ENCODE peak calls at places on chromosomes 12 and 14, in four cellular contexts. K is mesendoderm; C is AG20443; U is activated CD4-positive, CD25-positive, alpha-beta regulatory T cell. P is an unnamed sample.

GRCh38 chr12:128829870-128830504 is 6.2 kb upstream of the SLC15A4 start:
- DNase-seq in K (no peak), C (no peak), U (no peak), P (peak; percentile 99)

GRCh38 chr12:2963760-2964292 is 4.6 kb downstream of the TEAD4 start:
- DNase-seq in K (peak; percentile 91), C (no peak), U (no peak), P (no peak)

GRCh38 chr14:104317500-104317805 is 179.1 kb downstream of the KIF26A start:
- DNase-seq in K (no peak), C (no peak), U (no peak), P (no peak)

GRCh38 chr12:124456652-124457152 is 110.7 kb downstream of the NCOR2 start:
- DNase-seq in K (no peak), C (no peak), U (peak; percentile 37), P (no peak)

GRCh38 chr12:122841544-122842321 is 6.5 kb downstream of the HIP1R start:
- DNase-seq in K (peak; percentile 62), C (peak; percentile 85), U (no peak), P (no peak)

GRCh38 chr14:103733651-103734050 is 18.0 kb downstream of the ZFYVE21 start:
- DNase-seq in K (no peak), C (no peak), U (no peak), P (no peak)

GRCh38 chr14:89669209-89669608 is 252.2 kb upstream of the FOXN3 start:
- DNase-seq in K (no peak), C (no peak), U (no peak), P (peak; percentile 89)

GRCh38 chr12:3752741-3753486 is at the start of gene CRACR2A:
- DNase-seq in K (peak; percentile 89), C (peak; percentile 92), U (peak; percentile 84), P (peak; percentile 69)

GRCh38 chr12:115491851-115492250 is 785.6 kb downstream of the MED13L start:
- DNase-seq in K (no peak), C (no peak), U (no peak), P (no peak)

GRCh38 chr12:62683724-62684501 is 217.3 kb downstream of the MON2 start:
- DNase-seq in K (peak; percentile 36), C (peak; percentile 86), U (no peak), P (no peak)

GRCh38 chr12:63844391-63845341 is at the start of gene SRGAP1:
- DNase-seq in K (peak; percentile 65), C (peak; percentile 57), U (no peak), P (no peak)

GRCh38 chr12:104741072-104741471 is 217.0 kb downstream of the SLC41A2 start:
- DNase-seq in K (no peak), C (no peak), U (no peak), P (no peak)

GRCh38 chr12:45231515-45232145 is 15.7 kb downstream of the ANO6 start:
- DNase-seq in K (no peak), C (peak; percentile 18), U (no peak), P (no peak)

GRCh38 chr12:123106640-123107359 is 44.1 kb downstream of the PITPNM2 start:
- DNase-seq in K (peak; percentile 80), C (no peak), U (peak; percentile 56), P (peak; percentile 83)

GRCh38 chr14:103023881-103024473 is 33.4 kb downstream of the CDC42BPB start:
- DNase-seq in K (peak; percentile 25), C (peak; percentile 55), U (no peak), P (no peak)

GRCh38 chr14:56124296-56124695 is 6.1 kb downstream of the PELI2 start:
- DNase-seq in K (no peak), C (peak; percentile 25), U (no peak), P (no peak)

GRCh38 chr14:74501135-74501614 is 7.6 kb downstream of the ISCA2 start:
- DNase-seq in K (peak; percentile 93), C (peak; percentile 69), U (no peak), P (no peak)

GRCh38 chr12:54749191-54749818 is 101.1 kb upstream of the DCD start:
- DNase-seq in K (peak; percentile 47), C (peak; percentile 66), U (peak; percentile 6), P (peak; percentile 62)

GRCh38 chr12:105051981-105052380 is 32.3 kb downstream of the ALDH1L2 start:
- DNase-seq in K (no peak), C (no peak), U (no peak), P (no peak)

GRCh38 chr14:89141862-89142261 is 275.2 kb downstream of the FOXN3 start:
- DNase-seq in K (no peak), C (no peak), U (no peak), P (no peak)

GRCh38 chr12:615620-616019 is 47.6 kb downstream of the NINJ2 start:
- DNase-seq in K (no peak), C (no peak), U (no peak), P (no peak)

GRCh38 chr14:91837076-91837475 is 30.3 kb downstream of the TC2N start:
- DNase-seq in K (no peak), C (no peak), U (no peak), P (no peak)

GRCh38 chr14:58637040-58637390 is 747 bp upstream of the DACT1 start:
- DNase-seq in K (no peak), C (peak; percentile 69), U (no peak), P (peak; percentile 14)

GRCh38 chr14:72948481-72949138 is 22.3 kb downstream of the DCAF4 start:
- DNase-seq in K (peak; percentile 60), C (peak; percentile 79), U (peak; percentile 27), P (peak; percentile 14)

GRCh38 chr14:94051779-94052178 is 25.6 kb downstream of the OTUB2 start:
- DNase-seq in K (no peak), C (no peak), U (no peak), P (no peak)

GRCh38 chr12:75650989-75651695 is 139.7 kb upstream of the KRR1 start:
- DNase-seq in K (no peak), C (no peak), U (no peak), P (no peak)

GRCh38 chr12:107441906-107442305 is 243.7 kb upstream of the PWP1 start:
- DNase-seq in K (no peak), C (peak; percentile 42), U (no peak), P (no peak)

GRCh38 chr12:57057037-57057436 is 7.1 kb upstream of the MYO1A start:
- DNase-seq in K (no peak), C (no peak), U (no peak), P (no peak)

GRCh38 chr14:52048641-52049204 is 20.1 kb downstream of the NID2 start:
- DNase-seq in K (no peak), C (peak; percentile 38), U (no peak), P (no peak)

GRCh38 chr14:101927859-101928258 is 36.5 kb upstream of the DYNC1H1 start:
- DNase-seq in K (no peak), C (peak; percentile 97), U (no peak), P (peak; percentile 88)

GRCh38 chr14:43539210-43539609 is 967.9 kb downstream of the FSCB start:
- DNase-seq in K (peak; percentile 59), C (no peak), U (no peak), P (no peak)

GRCh38 chr14:54976316-54976715 is 50.6 kb downstream of the WDHD1 start:
- DNase-seq in K (no peak), C (peak; percentile 50), U (no peak), P (peak; percentile 76)

GRCh38 chr12:31785318-31785717 is 56.5 kb upstream of the AMN1 start:
- DNase-seq in K (no peak), C (no peak), U (no peak), P (no peak)

GRCh38 chr12:80777587-80777986 is 60.9 kb downstream of the MYF5 start:
- DNase-seq in K (no peak), C (no peak), U (no peak), P (no peak)

GRCh38 chr12:43551271-43551970 is 582 bp downstream of the ADAMTS20 start:
- DNase-seq in K (peak; percentile 29), C (peak; percentile 9), U (no peak), P (no peak)

GRCh38 chr12:56398324-56398723 is 35.7 kb upstream of the APOF start:
- DNase-seq in K (no peak), C (no peak), U (no peak), P (no peak)

GRCh38 chr12:65881965-65882413 is 57.7 kb downstream of the HMGA2 start:
- DNase-seq in K (no peak), C (peak; percentile 68), U (no peak), P (peak; percentile 50)

GRCh38 chr12:459430-460258 is at the start of gene B4GALNT3:
- DNase-seq in K (peak; percentile 79), C (peak; percentile 79), U (no peak), P (peak; percentile 3)